ENCODE peak calls at places on chromosomes 5 and 9, in four cellular contexts. I is brain microvascular endothelial cell, H is GM23338, E is fibroblast of the aortic adventitia. Q is an unnamed sample.

GRCh38 chr9:82680179-82680935 is 382.6 kb downstream of the RASEF start:
- DNase-seq in I (no peak), H (no peak), E (no peak), Q (no peak)

GRCh38 chr5:159906463-159906862 is 9.8 kb upstream of the ADRA1B start:
- DNase-seq in I (no peak), H (no peak), E (no peak), Q (no peak)

GRCh38 chr5:158117467-158118165 is 258.7 kb upstream of the CLINT1 start:
- DNase-seq in I (no peak), H (no peak), E (no peak), Q (no peak)

GRCh38 chr5:98904786-98905185 is 24.0 kb downstream of the CHD1 start:
- DNase-seq in I (peak; percentile 76), H (no peak), E (peak; percentile 10), Q (no peak)

GRCh38 chr5:52846443-52846842 is 58.7 kb downstream of the ITGA1 start:
- DNase-seq in I (no peak), H (no peak), E (peak; percentile 62), Q (no peak)

GRCh38 chr5:173296737-173297676 is 31.2 kb downstream of the STC2 start:
- DNase-seq in I (no peak), H (no peak), E (no peak), Q (no peak)

GRCh38 chr9:128409998-128410397 is 10.7 kb upstream of the CERCAM start:
- DNase-seq in I (peak; percentile 54), H (peak; percentile 71), E (peak; percentile 53), Q (no peak)

GRCh38 chr9:128007566-128008138 is 26.9 kb upstream of the EEIG1 start:
- DNase-seq in I (no peak), H (no peak), E (peak; percentile 65), Q (peak; percentile 37)

GRCh38 chr5:32842798-32843531 is 131.8 kb downstream of the NPR3 start:
- DNase-seq in I (no peak), H (no peak), E (no peak), Q (no peak)

GRCh38 chr9:137077758-137078693 is 709 bp downstream of the UAP1L1 start:
- DNase-seq in I (no peak), H (no peak), E (no peak), Q (no peak)

GRCh38 chr9:30970186-30970585 is 1414.3 kb upstream of the ACO1 start:
- DNase-seq in I (no peak), H (no peak), E (no peak), Q (no peak)

GRCh38 chr5:113357696-113358476 is 76.9 kb downstream of the TSSK1B start:
- DNase-seq in I (no peak), H (no peak), E (peak; percentile 69), Q (no peak)

GRCh38 chr9:68619636-68620035 is 79.0 kb upstream of the TMEM252 start:
- DNase-seq in I (no peak), H (no peak), E (no peak), Q (no peak)

GRCh38 chr5:138824924-138825863 is 49.9 kb downstream of the LRRTM2 start:
- DNase-seq in I (peak; percentile 28), H (peak; percentile 48), E (peak; percentile 51), Q (no peak)

GRCh38 chr9:133492061-133493021 is 13.4 kb upstream of the SLC2A6 start:
- DNase-seq in I (no peak), H (no peak), E (no peak), Q (no peak)

GRCh38 chr5:138632900-138633489 is 57.8 kb upstream of the HSPA9 start:
- DNase-seq in I (peak; percentile 75), H (peak; percentile 98), E (peak; percentile 85), Q (peak; percentile 55)

GRCh38 chr5:14234204-14234603 is 91.1 kb downstream of the TRIO start:
- DNase-seq in I (no peak), H (no peak), E (no peak), Q (no peak)

GRCh38 chr5:76337949-76338589 is 65.0 kb upstream of the IQGAP2 start:
- DNase-seq in I (peak; percentile 64), H (peak; percentile 90), E (peak; percentile 35), Q (peak; percentile 68)

GRCh38 chr9:87862536-87863268 is 20.0 kb upstream of the SPATA31E1 start:
- DNase-seq in I (peak; percentile 84), H (no peak), E (peak; percentile 71), Q (no peak)

GRCh38 chr5:179607449-179607931 is 16.0 kb downstream of the HNRNPH1 start:
- DNase-seq in I (no peak), H (no peak), E (peak; percentile 28), Q (no peak)

GRCh38 chr9:110672873-110673508 is 4.4 kb downstream of the MUSK start:
- DNase-seq in I (no peak), H (no peak), E (no peak), Q (no peak)

GRCh38 chr5:148623101-148623500 is 31.2 kb downstream of the HTR4 start:
- DNase-seq in I (no peak), H (no peak), E (no peak), Q (no peak)

GRCh38 chr5:1883120-1883924 is 597 bp upstream of the IRX4 start:
- DNase-seq in I (no peak), H (peak; percentile 76), E (no peak), Q (no peak)

GRCh38 chr5:23506329-23507236 is 826 bp upstream of the PRDM9 start:
- DNase-seq in I (no peak), H (peak; percentile 86), E (no peak), Q (no peak)

GRCh38 chr5:126093041-126093440 is 330.2 kb upstream of the GRAMD2B start:
- DNase-seq in I (no peak), H (no peak), E (no peak), Q (no peak)

GRCh38 chr5:43409809-43410271 is 2.4 kb downstream of the CCL28 start:
- DNase-seq in I (no peak), H (no peak), E (no peak), Q (no peak)

GRCh38 chr5:125323613-125324012 is 577.2 kb upstream of the ZNF608 start:
- DNase-seq in I (no peak), H (no peak), E (no peak), Q (no peak)

GRCh38 chr5:108143581-108143980 is 238.3 kb downstream of the FBXL17 start:
- DNase-seq in I (peak; percentile 46), H (no peak), E (peak; percentile 79), Q (peak; percentile 16)

GRCh38 chr9:91711755-91712591 is 238.1 kb downstream of the ROR2 start:
- DNase-seq in I (no peak), H (no peak), E (no peak), Q (no peak)

GRCh38 chr9:19028835-19029451 is 4.1 kb downstream of the SAXO1 start:
- DNase-seq in I (peak; percentile 67), H (peak; percentile 85), E (peak; percentile 86), Q (peak; percentile 59)

DNA sequence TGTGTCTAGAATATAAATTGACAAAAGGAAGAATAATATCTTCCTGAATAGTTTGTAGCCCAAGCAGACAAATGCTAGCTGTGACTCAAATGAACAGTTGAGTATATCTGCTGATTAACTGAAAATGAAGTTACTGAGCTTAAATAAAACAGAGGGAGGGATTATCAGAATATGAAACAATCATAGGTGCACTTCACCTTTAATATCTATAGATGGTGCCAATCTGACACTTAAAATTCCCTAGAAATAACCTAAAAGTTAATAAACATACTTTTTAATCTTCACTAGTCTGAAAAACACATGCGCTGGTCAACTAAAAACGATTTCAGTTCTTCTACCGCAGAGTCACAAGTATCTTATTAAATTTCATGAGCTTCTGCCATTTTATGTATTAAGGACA is 280.8 kb upstream of the RASA1 start:
- DNase-seq in I (no peak), H (no peak), E (no peak), Q (no peak)
- TF ChIP-seq CTCF in I (no peak), H (no peak), E (no peak), Q (no peak)

GRCh38 chr9:130472184-130472705 is 27.5 kb downstream of the ASS1 start:
- DNase-seq in I (no peak), H (no peak), E (no peak), Q (no peak)
- TF ChIP-seq CTCF in I (no peak), H (no peak), E (no peak), Q (no peak)

GRCh38 chr5:31531888-31532710 is at the start of the genes C5orf22 and DROSHA:
- DNase-seq in I (peak; percentile 96), H (peak; percentile 99), E (peak; percentile 94), Q (peak; percentile 90)
- TF ChIP-seq CTCF in I (no peak), H (peak; percentile 28), E (no peak), Q (peak; percentile 3)

DNA sequence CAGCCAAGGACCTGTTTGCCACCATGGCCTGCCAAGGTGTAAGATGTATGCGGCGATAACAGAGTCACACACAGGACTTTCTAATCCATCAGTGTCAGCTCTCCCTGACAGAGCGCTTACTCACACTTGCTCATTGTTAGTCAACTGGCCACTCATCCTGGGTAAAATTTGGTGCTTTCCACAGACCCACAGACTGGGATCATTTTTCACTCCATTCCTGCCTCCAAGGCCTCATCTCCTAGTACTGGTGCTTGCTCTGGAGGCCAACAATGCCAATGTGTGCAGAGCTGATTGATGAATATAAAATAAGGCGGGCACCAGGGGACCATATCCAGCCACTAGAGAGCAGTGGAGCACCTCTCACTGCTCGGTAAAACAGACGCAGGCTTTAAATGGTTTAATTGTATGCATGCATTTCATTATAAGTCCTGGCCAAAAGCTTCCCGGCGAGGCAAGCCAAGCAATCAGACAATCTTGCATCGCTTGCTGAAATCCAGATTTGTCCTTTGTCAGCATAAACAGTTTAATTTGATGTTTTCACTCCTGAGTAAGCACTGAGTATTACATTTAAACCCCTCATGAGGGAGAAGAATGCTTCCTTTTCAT is 22.3 kb downstream of the PSMB7 start:
- DNase-seq in I (peak; percentile 83), H (peak; percentile 74), E (peak; percentile 96), Q (peak; percentile 62)
- TF ChIP-seq CTCF in I (peak; percentile 70), H (peak; percentile 61), E (peak; percentile 70), Q (peak; percentile 67)

DNA sequence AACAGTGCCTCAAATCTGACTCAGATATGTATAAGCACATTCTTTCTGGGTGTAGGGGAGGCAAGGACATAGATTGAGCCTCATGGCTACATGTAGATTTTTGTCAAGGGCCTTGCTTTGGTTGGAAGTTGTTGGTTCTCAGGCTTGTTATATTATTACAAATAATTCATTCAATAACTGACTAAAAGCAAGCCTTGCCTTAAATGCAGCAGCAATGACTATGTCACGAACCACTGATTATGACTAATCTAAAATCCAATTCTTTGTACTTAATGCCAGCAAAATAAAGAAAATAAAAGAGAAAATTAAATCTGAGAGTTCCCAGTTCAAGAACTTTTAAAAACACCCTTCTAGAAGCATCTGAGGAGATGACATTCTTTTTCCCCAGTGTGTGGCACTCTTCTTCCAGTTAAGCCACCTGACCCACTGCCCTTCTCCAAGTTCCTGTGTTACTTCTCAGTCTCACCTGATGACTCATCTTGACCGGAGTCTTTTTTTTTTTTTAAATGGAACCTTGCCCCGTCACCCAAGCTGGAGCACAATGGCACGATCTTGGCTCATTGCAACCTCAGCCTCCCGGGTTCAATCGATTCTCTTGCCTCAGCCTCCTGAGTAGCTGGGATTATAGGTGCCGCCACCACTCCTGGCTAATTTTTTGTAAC is 223.9 kb upstream of the DAB2 start:
- DNase-seq in I (peak; percentile 18), H (peak; percentile 26), E (peak; percentile 34), Q (no peak)
- TF ChIP-seq CTCF in I (peak; percentile 18), H (peak; percentile 46), E (no peak), Q (no peak)

GRCh38 chr5:153974813-153975163 is 63.9 kb downstream of the FAM114A2 start:
- DNase-seq in I (no peak), H (no peak), E (no peak), Q (no peak)
- TF ChIP-seq CTCF in I (no peak), H (no peak), E (no peak), Q (no peak)

GRCh38 chr9:14380061-14380836 is 66.3 kb upstream of the NFIB start:
- DNase-seq in I (no peak), H (no peak), E (no peak), Q (no peak)
- TF ChIP-seq CTCF in I (no peak), H (no peak), E (no peak), Q (no peak)

Q was measured in astrocyte of the cerebellum.